ENCODE peak calls at places on chromosomes 3 and 15, in eight cellular contexts. One of them, this sample, is unnamed.

GRCh38 chr15:99605490-99605931 is 39.7 kb downstream of the MEF2A start:
- DNase-seq in NB4: no peak
- DNase-seq in endothelial cell of umbilical vein: no peak
- DNase-seq in AG04450: no peak
- DNase-seq in cardiac fibroblast: no peak
- DNase-seq in fibroblast of the aortic adventitia: peak; percentile 11
- DNase-seq in SJSA1: no peak
- DNase-seq in psoas muscle: no peak
- DNase-seq in this sample: peak; percentile 74

GRCh38 chr3:121595765-121596406 is 2.7 kb downstream of the FBXO40 start:
- DNase-seq in cardiac fibroblast: no peak
- DNase-seq in psoas muscle: no peak
- DNase-seq in SJSA1: no peak
- DNase-seq in AG04450: no peak
- DNase-seq in NB4: no peak
- DNase-seq in endothelial cell of umbilical vein: no peak
- DNase-seq in fibroblast of the aortic adventitia: no peak
- DNase-seq in this sample: no peak

GRCh38 chr3:9397911-9398714 is 698 bp downstream of the SETD5 start:
- DNase-seq in endothelial cell of umbilical vein: no peak
- DNase-seq in cardiac fibroblast: peak; percentile 47
- DNase-seq in SJSA1: peak; percentile 60
- DNase-seq in fibroblast of the aortic adventitia: peak; percentile 57
- DNase-seq in psoas muscle: peak; percentile 41
- DNase-seq in AG04450: no peak
- DNase-seq in NB4: no peak
- DNase-seq in this sample: peak; percentile 35

GRCh38 chr3:9157651-9158383 is 91.6 kb downstream of the SRGAP3 start:
- DNase-seq in fibroblast of the aortic adventitia: no peak
- DNase-seq in endothelial cell of umbilical vein: no peak
- DNase-seq in SJSA1: no peak
- DNase-seq in cardiac fibroblast: no peak
- DNase-seq in NB4: no peak
- DNase-seq in AG04450: no peak
- DNase-seq in psoas muscle: no peak
- DNase-seq in this sample: no peak

GRCh38 chr3:100269410-100270217 is 8.8 kb downstream of the TBC1D23 start:
- DNase-seq in NB4: peak; percentile 75
- DNase-seq in psoas muscle: no peak
- DNase-seq in cardiac fibroblast: peak; percentile 61
- DNase-seq in endothelial cell of umbilical vein: peak; percentile 34
- DNase-seq in AG04450: peak; percentile 72
- DNase-seq in fibroblast of the aortic adventitia: peak; percentile 83
- DNase-seq in SJSA1: peak; percentile 82
- DNase-seq in this sample: peak; percentile 95

GRCh38 chr15:72135719-72136118 is 17.5 kb downstream of the SENP8 start:
- DNase-seq in AG04450: no peak
- DNase-seq in NB4: no peak
- DNase-seq in fibroblast of the aortic adventitia: no peak
- DNase-seq in cardiac fibroblast: no peak
- DNase-seq in SJSA1: no peak
- DNase-seq in endothelial cell of umbilical vein: no peak
- DNase-seq in psoas muscle: no peak
- DNase-seq in this sample: no peak

GRCh38 chr3:49659756-49660155 is 14.4 kb upstream of the APEH start:
- DNase-seq in endothelial cell of umbilical vein: no peak
- DNase-seq in cardiac fibroblast: no peak
- DNase-seq in SJSA1: no peak
- DNase-seq in psoas muscle: no peak
- DNase-seq in AG04450: no peak
- DNase-seq in NB4: no peak
- DNase-seq in fibroblast of the aortic adventitia: no peak
- DNase-seq in this sample: no peak

GRCh38 chr3:64108281-64108680 is 85.0 kb upstream of the PSMD6 start:
- DNase-seq in endothelial cell of umbilical vein: no peak
- DNase-seq in SJSA1: no peak
- DNase-seq in NB4: no peak
- DNase-seq in cardiac fibroblast: no peak
- DNase-seq in psoas muscle: no peak
- DNase-seq in AG04450: no peak
- DNase-seq in fibroblast of the aortic adventitia: no peak
- DNase-seq in this sample: no peak

GRCh38 chr15:43867096-43867495 is 40.3 kb downstream of the WDR76 start:
- DNase-seq in psoas muscle: no peak
- DNase-seq in cardiac fibroblast: no peak
- DNase-seq in endothelial cell of umbilical vein: no peak
- DNase-seq in fibroblast of the aortic adventitia: no peak
- DNase-seq in AG04450: no peak
- DNase-seq in SJSA1: no peak
- DNase-seq in NB4: no peak
- DNase-seq in this sample: no peak

GRCh38 chr3:27216955-27217552 is 152.1 kb downstream of the NEK10 start:
- DNase-seq in fibroblast of the aortic adventitia: peak; percentile 85
- DNase-seq in NB4: no peak
- DNase-seq in psoas muscle: no peak
- DNase-seq in AG04450: no peak
- DNase-seq in SJSA1: peak; percentile 79
- DNase-seq in cardiac fibroblast: no peak
- DNase-seq in endothelial cell of umbilical vein: peak; percentile 15
- DNase-seq in this sample: peak; percentile 63

GRCh38 chr3:181704421-181705066 is 7.2 kb upstream of the SOX2 start:
- DNase-seq in psoas muscle: no peak
- DNase-seq in fibroblast of the aortic adventitia: no peak
- DNase-seq in SJSA1: no peak
- DNase-seq in cardiac fibroblast: no peak
- DNase-seq in NB4: no peak
- DNase-seq in endothelial cell of umbilical vein: no peak
- DNase-seq in AG04450: no peak
- DNase-seq in this sample: no peak

GRCh38 chr3:169195672-169196071 is 467.8 kb downstream of the MECOM start:
- DNase-seq in AG04450: no peak
- DNase-seq in SJSA1: no peak
- DNase-seq in fibroblast of the aortic adventitia: no peak
- DNase-seq in psoas muscle: no peak
- DNase-seq in cardiac fibroblast: no peak
- DNase-seq in endothelial cell of umbilical vein: peak; percentile 34
- DNase-seq in NB4: no peak
- DNase-seq in this sample: no peak

GRCh38 chr15:88656760-88657221 is 18.0 kb downstream of the ISG20 start:
- DNase-seq in psoas muscle: no peak
- DNase-seq in endothelial cell of umbilical vein: no peak
- DNase-seq in SJSA1: no peak
- DNase-seq in fibroblast of the aortic adventitia: no peak
- DNase-seq in NB4: no peak
- DNase-seq in AG04450: no peak
- DNase-seq in cardiac fibroblast: no peak
- DNase-seq in this sample: no peak

GRCh38 chr15:82848201-82848993 is 39.0 kb downstream of the WHAMM start:
- DNase-seq in psoas muscle: no peak
- DNase-seq in SJSA1: no peak
- DNase-seq in endothelial cell of umbilical vein: no peak
- DNase-seq in cardiac fibroblast: no peak
- DNase-seq in NB4: no peak
- DNase-seq in AG04450: no peak
- DNase-seq in fibroblast of the aortic adventitia: no peak
- DNase-seq in this sample: no peak

GRCh38 chr15:66766282-66767228 is 64.5 kb downstream of the SMAD6 start:
- DNase-seq in NB4: no peak
- DNase-seq in fibroblast of the aortic adventitia: peak; percentile 61
- DNase-seq in SJSA1: peak; percentile 44
- DNase-seq in psoas muscle: no peak
- DNase-seq in cardiac fibroblast: no peak
- DNase-seq in AG04450: no peak
- DNase-seq in endothelial cell of umbilical vein: no peak
- DNase-seq in this sample: peak; percentile 47

GRCh38 chr3:129399895-129400357 is 28.5 kb downstream of the EFCAB12 start:
- DNase-seq in cardiac fibroblast: no peak
- DNase-seq in AG04450: no peak
- DNase-seq in endothelial cell of umbilical vein: no peak
- DNase-seq in fibroblast of the aortic adventitia: no peak
- DNase-seq in NB4: peak; percentile 62
- DNase-seq in psoas muscle: no peak
- DNase-seq in SJSA1: no peak
- DNase-seq in this sample: no peak
- H3K4me3 ChIP-seq in cardiac fibroblast: no peak overlapping the region
- H3K4me3 ChIP-seq in AG04450: no peak overlapping the region
- H3K4me3 ChIP-seq in endothelial cell of umbilical vein: no peak overlapping the region
- H3K4me3 ChIP-seq in fibroblast of the aortic adventitia: no peak overlapping the region
- H3K4me3 ChIP-seq in NB4: peak overlapping the region; percentile 89
- H3K4me3 ChIP-seq in psoas muscle: peak overlapping the region; percentile 92
- H3K4me3 ChIP-seq in SJSA1: peak overlapping the region; percentile 55
- H3K4me3 ChIP-seq in this sample: peak overlapping the region; percentile 7

GRCh38 chr3:152381881-152382295 is 113.2 kb downstream of the MBNL1 start:
- DNase-seq in psoas muscle: no peak
- DNase-seq in NB4: no peak
- DNase-seq in AG04450: no peak
- DNase-seq in endothelial cell of umbilical vein: no peak
- DNase-seq in cardiac fibroblast: no peak
- DNase-seq in SJSA1: no peak
- DNase-seq in fibroblast of the aortic adventitia: no peak
- DNase-seq in this sample: no peak
- H3K4me3 ChIP-seq in psoas muscle: peak overlapping the region; percentile 61
- H3K4me3 ChIP-seq in NB4: no peak overlapping the region
- H3K4me3 ChIP-seq in AG04450: no peak overlapping the region
- H3K4me3 ChIP-seq in endothelial cell of umbilical vein: no peak overlapping the region
- H3K4me3 ChIP-seq in cardiac fibroblast: peak overlapping the region; percentile 9
- H3K4me3 ChIP-seq in SJSA1: no peak overlapping the region
- H3K4me3 ChIP-seq in fibroblast of the aortic adventitia: no peak overlapping the region
- H3K4me3 ChIP-seq in this sample: peak overlapping the region; percentile 0

GRCh38 chr3:52202384-52203077 is 4.6 kb downstream of the ALAS1 start:
- DNase-seq in NB4: peak; percentile 91
- DNase-seq in cardiac fibroblast: no peak
- DNase-seq in SJSA1: no peak
- DNase-seq in AG04450: no peak
- DNase-seq in fibroblast of the aortic adventitia: no peak
- DNase-seq in endothelial cell of umbilical vein: no peak
- DNase-seq in psoas muscle: no peak
- DNase-seq in this sample: no peak
- H3K4me3 ChIP-seq in NB4: peak overlapping the region; percentile 53
- H3K4me3 ChIP-seq in cardiac fibroblast: no peak overlapping the region
- H3K4me3 ChIP-seq in SJSA1: no peak overlapping the region
- H3K4me3 ChIP-seq in AG04450: no peak overlapping the region
- H3K4me3 ChIP-seq in fibroblast of the aortic adventitia: no peak overlapping the region
- H3K4me3 ChIP-seq in endothelial cell of umbilical vein: no peak overlapping the region
- H3K4me3 ChIP-seq in psoas muscle: no peak overlapping the region
- H3K4me3 ChIP-seq in this sample: no peak overlapping the region

DNA sequence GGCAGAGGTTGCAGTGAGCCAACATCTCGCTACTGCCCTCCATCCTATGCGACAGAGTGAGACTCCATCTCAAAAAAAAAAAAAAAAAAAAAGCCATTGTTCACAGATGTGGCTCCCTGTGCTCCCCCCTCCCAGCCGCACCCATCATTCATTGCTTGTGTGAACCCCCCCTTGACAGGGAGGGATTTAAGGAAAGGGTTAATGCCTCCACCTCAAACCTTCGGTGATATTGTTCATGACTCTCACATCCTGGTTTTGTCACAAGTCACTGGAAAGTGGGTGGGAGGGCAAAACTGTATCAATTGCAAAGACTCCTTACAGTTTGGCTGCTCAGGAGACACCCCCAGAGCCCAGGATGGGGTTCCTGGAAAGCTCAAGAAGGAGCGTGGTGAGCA is 7.7 kb downstream of the SLC6A6 start:
- DNase-seq in endothelial cell of umbilical vein: no peak
- DNase-seq in SJSA1: no peak
- DNase-seq in psoas muscle: no peak
- DNase-seq in NB4: peak; percentile 48
- DNase-seq in fibroblast of the aortic adventitia: no peak
- DNase-seq in cardiac fibroblast: no peak
- DNase-seq in AG04450: no peak
- DNase-seq in this sample: no peak
- H3K4me3 ChIP-seq in endothelial cell of umbilical vein: no peak overlapping the region
- H3K4me3 ChIP-seq in SJSA1: no peak overlapping the region
- H3K4me3 ChIP-seq in psoas muscle: no peak overlapping the region
- H3K4me3 ChIP-seq in NB4: peak overlapping the region; percentile 26
- H3K4me3 ChIP-seq in fibroblast of the aortic adventitia: no peak overlapping the region
- H3K4me3 ChIP-seq in cardiac fibroblast: no peak overlapping the region
- H3K4me3 ChIP-seq in AG04450: no peak overlapping the region
- H3K4me3 ChIP-seq in this sample: no peak overlapping the region

GRCh38 chr3:127749361-127749760 is 73.0 kb downstream of the MGLL start:
- DNase-seq in SJSA1: no peak
- DNase-seq in psoas muscle: no peak
- DNase-seq in endothelial cell of umbilical vein: no peak
- DNase-seq in fibroblast of the aortic adventitia: no peak
- DNase-seq in NB4: no peak
- DNase-seq in cardiac fibroblast: no peak
- DNase-seq in AG04450: no peak
- DNase-seq in this sample: no peak
- H3K4me3 ChIP-seq in SJSA1: no peak overlapping the region
- H3K4me3 ChIP-seq in psoas muscle: no peak overlapping the region
- H3K4me3 ChIP-seq in endothelial cell of umbilical vein: no peak overlapping the region
- H3K4me3 ChIP-seq in fibroblast of the aortic adventitia: no peak overlapping the region
- H3K4me3 ChIP-seq in NB4: no peak overlapping the region
- H3K4me3 ChIP-seq in cardiac fibroblast: no peak overlapping the region
- H3K4me3 ChIP-seq in AG04450: no peak overlapping the region
- H3K4me3 ChIP-seq in this sample: no peak overlapping the region

GRCh38 chr3:46884929-46885328 is 7.4 kb downstream of the PTH1R start:
- DNase-seq in cardiac fibroblast: no peak
- DNase-seq in NB4: no peak
- DNase-seq in AG04450: no peak
- DNase-seq in SJSA1: no peak
- DNase-seq in endothelial cell of umbilical vein: no peak
- DNase-seq in psoas muscle: no peak
- DNase-seq in fibroblast of the aortic adventitia: no peak
- DNase-seq in this sample: no peak
- H3K4me3 ChIP-seq in cardiac fibroblast: no peak overlapping the region
- H3K4me3 ChIP-seq in NB4: no peak overlapping the region
- H3K4me3 ChIP-seq in AG04450: no peak overlapping the region
- H3K4me3 ChIP-seq in SJSA1: no peak overlapping the region
- H3K4me3 ChIP-seq in endothelial cell of umbilical vein: no peak overlapping the region
- H3K4me3 ChIP-seq in psoas muscle: no peak overlapping the region
- H3K4me3 ChIP-seq in fibroblast of the aortic adventitia: no peak overlapping the region
- H3K4me3 ChIP-seq in this sample: no peak overlapping the region

DNA sequence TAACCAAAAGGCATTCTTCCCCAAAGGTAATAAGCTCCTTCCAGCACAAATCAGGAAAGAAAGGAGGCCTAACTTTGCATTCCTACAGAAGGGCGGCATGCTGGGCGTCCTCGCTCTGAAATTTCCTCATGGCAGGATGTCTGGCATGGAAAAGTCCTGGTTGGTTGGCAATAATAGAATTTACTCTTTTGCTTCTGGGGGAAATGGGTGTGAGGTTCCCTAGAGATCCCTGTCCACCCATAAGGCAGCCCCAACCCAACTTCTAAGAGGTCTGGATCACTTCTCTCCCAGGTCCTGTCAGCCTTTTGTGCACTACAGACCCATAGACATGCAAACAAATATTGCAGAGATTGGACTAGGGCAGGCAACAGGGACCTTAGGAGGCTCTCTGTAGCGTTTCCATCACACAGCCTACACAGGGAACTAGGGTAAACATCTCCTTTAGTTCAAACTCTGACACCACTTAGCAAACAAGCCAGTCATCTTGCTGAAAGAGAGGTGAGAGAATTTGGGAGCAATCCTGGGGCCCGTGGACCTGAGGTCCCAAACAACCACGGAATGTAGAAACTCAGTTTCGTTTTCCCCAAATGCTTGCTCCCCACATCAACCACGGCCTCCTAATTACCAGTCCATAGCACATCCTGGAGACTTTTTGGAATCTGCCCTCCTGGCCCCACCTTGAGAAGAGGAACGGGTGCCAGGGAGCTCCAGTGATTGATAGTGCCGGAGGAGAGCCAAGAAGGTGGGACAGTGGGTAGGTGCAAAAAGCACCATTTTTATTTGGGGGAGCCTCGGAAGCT is 2.1 kb downstream of the ZIC4 start:
- DNase-seq in psoas muscle: no peak
- DNase-seq in SJSA1: no peak
- DNase-seq in fibroblast of the aortic adventitia: no peak
- DNase-seq in endothelial cell of umbilical vein: no peak
- DNase-seq in NB4: no peak
- DNase-seq in cardiac fibroblast: no peak
- DNase-seq in AG04450: no peak
- DNase-seq in this sample: no peak
- H3K4me3 ChIP-seq in psoas muscle: no peak overlapping the region
- H3K4me3 ChIP-seq in SJSA1: no peak overlapping the region
- H3K4me3 ChIP-seq in fibroblast of the aortic adventitia: no peak overlapping the region
- H3K4me3 ChIP-seq in endothelial cell of umbilical vein: no peak overlapping the region
- H3K4me3 ChIP-seq in NB4: no peak overlapping the region
- H3K4me3 ChIP-seq in cardiac fibroblast: no peak overlapping the region
- H3K4me3 ChIP-seq in AG04450: no peak overlapping the region
- H3K4me3 ChIP-seq in this sample: no peak overlapping the region